ENCODE peak calls at places on chromosomes 1 and 21, in ten cellular contexts. D, L, U, H, F, V, X, A, G and N are unnamed samples. For H3K4me1, the result is how much of the 10 kb centered on the place peaks cover.

GRCh38 chr21:31336739-31337040 is 7.4 kb downstream of the TIAM1 start:
- DNase-seq in D (no peak), L (no peak), U (no peak), H (no peak), F (no peak), V (no peak), X (no peak), A (no peak), G (no peak), N (no peak)

GRCh38 chr1:221839794-221840395 is 98.0 kb upstream of the DUSP10 start:
- DNase-seq in D (peak), L (no peak), U (peak), H (peak), F (no peak), V (peak), X (peak), A (no peak), G (no peak), N (no peak)

GRCh38 chr1:63723618-63724017 is 50.2 kb upstream of the ROR1 start:
- DNase-seq in D (no peak), L (peak), U (no peak), H (no peak), F (no peak), V (peak), X (no peak), A (no peak), G (no peak), N (no peak)

GRCh38 chr1:203120325-203121138 is 7.0 kb upstream of the ADORA1 start:
- DNase-seq in D (no peak), L (no peak), U (no peak), H (peak), F (no peak), V (no peak), X (no peak), A (no peak), G (no peak), N (no peak)

GRCh38 chr1:91121366-91121765 is 99.5 kb upstream of the ZNF644 start:
- DNase-seq in D (no peak), L (no peak), U (no peak), H (peak), F (no peak), V (no peak), X (no peak), A (no peak), G (no peak), N (no peak)

GRCh38 chr1:55695151-55695550 is 480.0 kb upstream of the USP24 start:
- DNase-seq in D (no peak), L (no peak), U (no peak), H (no peak), F (no peak), V (no peak), X (no peak), A (no peak), G (no peak), N (no peak)

GRCh38 chr21:42403611-42404231 is at the start of gene UBASH3A:
- DNase-seq in D (no peak), L (no peak), U (no peak), H (no peak), F (no peak), V (no peak), X (no peak), A (peak), G (no peak), N (no peak)

GRCh38 chr1:9238550-9238949 is 4.0 kb downstream of the H6PD start:
- DNase-seq in D (no peak), L (no peak), U (no peak), H (no peak), F (no peak), V (peak), X (no peak), A (no peak), G (no peak), N (no peak)

GRCh38 chr1:208007938-208008342 is 97.0 kb upstream of the CD34 start:
- DNase-seq in D (no peak), L (no peak), U (no peak), H (peak), F (no peak), V (no peak), X (no peak), A (no peak), G (no peak), N (no peak)

GRCh38 chr1:1351511-1352427 is 2.6 kb upstream of the DVL1 start:
- DNase-seq in D (peak), L (no peak), U (peak), H (peak), F (peak), V (no peak), X (no peak), A (no peak), G (no peak), N (no peak)

GRCh38 chr1:92587445-92587844 is 100.7 kb upstream of the GFI1 start:
- DNase-seq in D (no peak), L (no peak), U (no peak), H (no peak), F (no peak), V (no peak), X (no peak), A (no peak), G (no peak), N (no peak)

GRCh38 chr1:235648407-235648907 is 1.1 kb downstream of the GNG4 start:
- DNase-seq in D (no peak), L (peak), U (no peak), H (no peak), F (peak), V (peak), X (no peak), A (no peak), G (no peak), N (peak)

GRCh38 chr1:156923565-156924477 is 3.4 kb downstream of the LRRC71 start:
- DNase-seq in D (no peak), L (peak), U (no peak), H (peak), F (peak), V (no peak), X (no peak), A (peak), G (no peak), N (no peak)

GRCh38 chr1:153494976-153495535 is 34.6 kb upstream of the S100A7 start:
- DNase-seq in D (peak), L (peak), U (peak), H (no peak), F (peak), V (peak), X (peak), A (peak), G (peak), N (peak)

GRCh38 chr1:207959141-207959825 is 48.4 kb upstream of the CD34 start:
- DNase-seq in D (peak), L (peak), U (peak), H (peak), F (peak), V (peak), X (peak), A (no peak), G (peak), N (peak)

GRCh38 chr1:211068976-211069375 is 65.0 kb downstream of the KCNH1 start:
- DNase-seq in D (no peak), L (no peak), U (no peak), H (no peak), F (no peak), V (no peak), X (no peak), A (no peak), G (no peak), N (no peak)

GRCh38 chr1:28885982-28886730 is 28.2 kb upstream of the EPB41 start:
- DNase-seq in D (no peak), L (no peak), U (no peak), H (no peak), F (no peak), V (no peak), X (no peak), A (no peak), G (no peak), N (no peak)

GRCh38 chr21:41777934-41778815 is 11.3 kb upstream of the RIPK4 start:
- DNase-seq in D (peak), L (peak), U (peak), H (peak), F (peak), V (peak), X (peak), A (peak), G (peak), N (peak)

GRCh38 chr1:228038387-228039005 is 31.7 kb downstream of the WNT3A start:
- DNase-seq in D (no peak), L (no peak), U (no peak), H (peak), F (no peak), V (no peak), X (peak), A (no peak), G (no peak), N (peak)

GRCh38 chr1:43035821-43036456 is 77.3 kb upstream of the SLC2A1 start:
- DNase-seq in D (no peak), L (peak), U (no peak), H (no peak), F (no peak), V (no peak), X (no peak), A (no peak), G (no peak), N (no peak)

GRCh38 chr1:246528933-246529731 is 22.1 kb upstream of the SMYD3 start:
- DNase-seq in D (no peak), L (no peak), U (no peak), H (no peak), F (no peak), V (no peak), X (no peak), A (no peak), G (no peak), N (no peak)

GRCh38 chr21:42601656-42602055 is 51.8 kb upstream of the PDE9A start:
- DNase-seq in D (no peak), L (no peak), U (no peak), H (peak), F (no peak), V (no peak), X (no peak), A (no peak), G (no peak), N (no peak)

GRCh38 chr21:42526379-42526727 is 12.7 kb downstream of the SLC37A1 start:
- DNase-seq in D (no peak), L (no peak), U (peak), H (no peak), F (peak), V (peak), X (no peak), A (no peak), G (no peak), N (peak)

GRCh38 chr1:100879422-100879821 is 15.2 kb downstream of the EXTL2 start:
- DNase-seq in D (no peak), L (no peak), U (no peak), H (no peak), F (no peak), V (no peak), X (no peak), A (no peak), G (no peak), N (no peak)

GRCh38 chr1:202888204-202888506 is 794 bp downstream of the RABIF start:
- DNase-seq in D (no peak), L (no peak), U (no peak), H (peak), F (no peak), V (no peak), X (no peak), A (no peak), G (no peak), N (no peak)

GRCh38 chr1:182050481-182051438 is 10.8 kb downstream of the ZNF648 start:
- DNase-seq in D (no peak), L (no peak), U (no peak), H (no peak), F (no peak), V (no peak), X (no peak), A (no peak), G (no peak), N (no peak)

GRCh38 chr1:177130426-177130825 is 34.1 kb downstream of the ASTN1 start:
- DNase-seq in D (no peak), L (no peak), U (no peak), H (no peak), F (no peak), V (no peak), X (no peak), A (no peak), G (no peak), N (no peak)

GRCh38 chr1:11727119-11727518 is 8.8 kb upstream of the AGTRAP start:
- DNase-seq in D (no peak), L (no peak), U (no peak), H (peak), F (no peak), V (no peak), X (no peak), A (no peak), G (no peak), N (no peak)
- H3K4me1 ChIP-seq in D (under half), L (under half), U (under half), H (under half), F (under half), V (under half), X (under half), A (under half), G (under half), N (under half)

DNA sequence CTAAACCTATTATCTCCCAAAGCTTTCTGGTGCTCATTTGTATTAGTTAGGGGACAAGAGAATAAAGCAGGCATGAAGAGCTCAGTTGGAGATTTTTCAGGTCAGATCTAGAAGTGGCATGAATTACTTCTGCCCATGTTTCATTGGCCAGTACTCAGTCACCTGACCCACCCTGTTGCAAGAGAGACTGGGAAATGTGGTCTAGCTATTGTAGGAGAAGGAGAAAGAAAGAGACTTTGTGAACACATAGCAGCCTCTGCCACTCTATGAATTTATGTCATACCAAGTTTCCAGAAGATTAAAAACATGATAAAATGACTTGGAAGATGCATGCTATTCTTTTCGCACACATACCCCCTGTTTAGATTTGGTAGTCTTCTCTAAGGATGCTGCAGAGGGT is 302.3 kb upstream of the RUNX1 start:
- DNase-seq in D (no peak), L (peak), U (no peak), H (no peak), F (no peak), V (no peak), X (no peak), A (no peak), G (no peak), N (no peak)
- H3K27ac ChIP-seq in D (no peak), L (no peak), U (no peak), H (peak), F (no peak), V (no peak), X (no peak), A (no peak), G (no peak), N (no peak)

GRCh38 chr1:162561037-162561615 is 396 bp upstream of the UAP1 start:
- DNase-seq in D (peak), L (peak), U (peak), H (peak), F (peak), V (peak), X (peak), A (peak), G (peak), N (peak)
- H3K4me3 ChIP-seq in D (peak), L (peak), U (peak), H (peak), F (peak), V (peak), X (peak), A (peak), G (peak), N (peak)

GRCh38 chr1:158039380-158039779 is 45.9 kb downstream of the KIRREL1 start:
- DNase-seq in D (no peak), L (no peak), U (no peak), H (peak), F (no peak), V (no peak), X (no peak), A (no peak), G (no peak), N (no peak)
- H3K4me1 ChIP-seq in D (half or more), L (half or more), U (under half), H (under half), F (under half), V (under half), X (under half), A (under half), G (half or more), N (under half)

GRCh38 chr1:53725238-53725689 is 13.7 kb downstream of the GLIS1 start:
- DNase-seq in D (no peak), L (peak), U (no peak), H (peak), F (peak), V (no peak), X (no peak), A (no peak), G (no peak), N (no peak)
- H3K27ac ChIP-seq in D (no peak), L (no peak), U (no peak), H (no peak), F (no peak), V (no peak), X (no peak), A (no peak), G (no peak), N (no peak)

DNA sequence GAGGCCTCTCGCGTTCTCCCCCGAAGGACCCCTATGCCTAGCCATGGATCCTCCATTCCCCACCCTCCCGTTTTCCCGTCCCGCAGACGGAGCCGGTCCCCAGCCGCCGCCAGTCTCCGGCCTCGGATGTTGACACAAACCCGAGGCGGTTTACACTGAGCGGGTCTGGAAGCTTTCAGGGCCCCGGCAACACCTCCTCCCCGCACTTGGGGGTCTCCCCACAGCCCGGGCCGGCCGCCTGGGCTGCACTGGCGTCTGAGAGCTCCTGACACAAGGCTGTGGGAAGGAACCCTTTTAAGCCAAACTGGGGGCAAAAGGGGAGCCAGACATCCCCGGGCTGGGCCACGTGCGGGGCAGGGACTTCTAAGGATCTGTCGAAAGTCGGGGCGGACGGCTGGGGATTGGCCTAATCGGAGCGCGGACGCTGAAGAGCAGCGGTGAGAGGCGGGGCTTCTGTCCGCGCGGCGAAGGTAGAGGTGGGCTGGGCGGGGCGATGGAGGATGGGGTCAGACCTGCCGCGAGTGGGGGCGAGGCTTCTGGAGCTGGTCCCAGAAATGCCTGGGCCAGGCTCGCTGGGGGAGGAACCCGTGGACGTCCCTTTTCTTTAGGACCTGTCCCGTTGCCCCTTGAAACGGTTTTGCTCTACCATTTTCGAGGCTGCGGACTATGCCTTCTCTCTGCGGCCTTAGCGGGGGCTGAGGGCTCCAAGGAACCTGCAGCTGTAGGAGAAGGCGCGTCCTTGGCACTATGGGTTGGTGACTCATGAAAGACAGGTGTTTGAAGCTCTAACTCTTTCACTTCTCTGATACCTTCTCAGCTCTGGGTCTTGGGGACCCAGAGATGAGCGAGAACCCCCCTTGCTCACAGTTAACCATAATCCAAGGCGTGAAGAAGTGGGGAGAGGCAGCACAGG is 1.2 kb upstream of the HPCAL4 start:
- DNase-seq in D (no peak), L (peak), U (no peak), H (no peak), F (no peak), V (no peak), X (no peak), A (no peak), G (no peak), N (peak)
- H3K4me3 ChIP-seq in D (peak), L (peak), U (peak), H (no peak), F (peak), V (no peak), X (no peak), A (no peak), G (peak), N (no peak)

GRCh38 chr1:66357478-66358197 is 176.3 kb upstream of the SGIP1 start:
- DNase-seq in D (no peak), L (no peak), U (no peak), H (no peak), F (no peak), V (no peak), X (no peak), A (no peak), G (no peak), N (no peak)
- H3K4me1 ChIP-seq in D (half or more), L (under half), U (half or more), H (under half), F (under half), V (under half), X (under half), A (under half), G (under half), N (under half)